ENCODE peak calls at places on chromosomes 12 and 14, in four cellular contexts. D is HepG2, V is GM12878, L is A549. O is an unnamed sample.

GRCh38 chr12:120751389-120751788 is 25.8 kb downstream of the ACADS start:
- DNase-seq in L (peak), V (no peak), D (no peak), O (no peak)

GRCh38 chr14:103741876-103742275 is 26.3 kb downstream of the ZFYVE21 start:
- DNase-seq in V (no peak), L (no peak), D (no peak), O (no peak)

GRCh38 chr14:103472939-103473338 is 49.7 kb downstream of the CKB start:
- DNase-seq in D (no peak), V (no peak), L (no peak), O (no peak)

GRCh38 chr12:7351177-7351576 is 47.3 kb downstream of the ACSM4 start:
- DNase-seq in L (no peak), V (no peak), D (no peak), O (no peak)

GRCh38 chr14:103361868-103362267 is 23.3 kb upstream of the MARK3 start:
- DNase-seq in V (no peak), D (peak), L (peak), O (no peak)

GRCh38 chr12:49334681-49335080 is 2.3 kb downstream of the C1QL4 start:
- DNase-seq in V (no peak), L (no peak), D (no peak), O (no peak)

GRCh38 chr12:68175566-68176033 is 16.1 kb upstream of the IFNG start:
- DNase-seq in L (no peak), D (no peak), V (peak), O (no peak)

GRCh38 chr12:91311081-91311480 is 128.5 kb upstream of the DCN start:
- DNase-seq in D (no peak), V (no peak), L (no peak), O (no peak)

GRCh38 chr12:130501821-130502220 is 164.1 kb downstream of the PIWIL1 start:
- DNase-seq in V (no peak), L (no peak), D (no peak), O (no peak)

GRCh38 chr14:91311284-91311662 is 66.8 kb upstream of the GPR68 start:
- DNase-seq in D (no peak), L (no peak), V (no peak), O (no peak)

GRCh38 chr12:6171409-6172015 is 28.7 kb upstream of the CD9 start:
- DNase-seq in V (no peak), L (no peak), D (no peak), O (no peak)

GRCh38 chr14:90193925-90194324 is 62.4 kb upstream of the PSMC1 start:
- DNase-seq in V (no peak), L (peak), D (peak), O (peak)

GRCh38 chr14:94761348-94761998 is 8.4 kb downstream of the GSC start:
- DNase-seq in D (no peak), V (no peak), L (no peak), O (no peak)

GRCh38 chr12:109447482-109447881 is 29.6 kb downstream of the KCTD10 start:
- DNase-seq in D (no peak), V (no peak), L (no peak), O (no peak)
- TF ChIP-seq PBX3 in D (no peak), V (no peak), L (no peak), O (no peak)

GRCh38 chr14:35406811-35407630 is 2.5 kb upstream of the NFKBIA start:
- DNase-seq in V (no peak), D (peak), L (peak), O (peak)

GRCh38 chr14:35406090-35406489 is 1.5 kb upstream of the NFKBIA start:
- DNase-seq in V (no peak), D (no peak), L (no peak), O (no peak)

GRCh38 chr14:35404246-35404495 is 378 bp downstream of the NFKBIA start:
- DNase-seq in V (no peak), D (no peak), L (no peak), O (no peak)

GRCh38 chr14:35404496-35405303 is at the start of gene NFKBIA:
- DNase-seq in L (peak), V (peak), D (peak), O (peak)

GRCh38 chr14:35405304-35405996 is 901 bp upstream of the NFKBIA start:
- DNase-seq in L (no peak), D (peak), V (no peak), O (no peak)
- TF ChIP-seq PBX3 in L (no peak), D (no peak), V (no peak), O (no peak)

GRCh38 chr14:97705976-97706375 is 908.8 kb downstream of the VRK1 start:
- DNase-seq in D (no peak), L (no peak), V (no peak), O (no peak)
- TF ChIP-seq PBX3 in D (no peak), L (no peak), V (no peak), O (no peak)

GRCh38 chr14:56579345-56580316 is at the start of gene TMEM260:
- DNase-seq in L (peak), D (peak), V (peak), O (peak)

GRCh38 chr14:56585461-56586084 is 6.0 kb downstream of the TMEM260 start:
- DNase-seq in D (no peak), L (peak), V (no peak), O (no peak)

GRCh38 chr14:56580317-56580711 is 716 bp downstream of the TMEM260 start:
- DNase-seq in L (no peak), D (no peak), V (no peak), O (no peak)

GRCh38 chr14:56581041-56581727 is 1.6 kb downstream of the TMEM260 start:
- DNase-seq in D (no peak), L (no peak), V (no peak), O (no peak)
- TF ChIP-seq PBX3 in D (no peak), L (no peak), V (no peak), O (no peak)

GRCh38 chr14:92863281-92863680 is 59.7 kb upstream of the CHGA start:
- DNase-seq in D (no peak), V (no peak), L (no peak), O (no peak)

GRCh38 chr14:92865674-92866073 is 57.3 kb upstream of the CHGA start:
- DNase-seq in V (no peak), L (no peak), D (no peak), O (no peak)

GRCh38 chr14:92861856-92862807 is 60.8 kb upstream of the CHGA start:
- DNase-seq in D (peak), V (no peak), L (no peak), O (no peak)

GRCh38 chr14:92867246-92867925 is 55.6 kb upstream of the CHGA start:
- DNase-seq in L (no peak), D (no peak), V (no peak), O (no peak)

DNA sequence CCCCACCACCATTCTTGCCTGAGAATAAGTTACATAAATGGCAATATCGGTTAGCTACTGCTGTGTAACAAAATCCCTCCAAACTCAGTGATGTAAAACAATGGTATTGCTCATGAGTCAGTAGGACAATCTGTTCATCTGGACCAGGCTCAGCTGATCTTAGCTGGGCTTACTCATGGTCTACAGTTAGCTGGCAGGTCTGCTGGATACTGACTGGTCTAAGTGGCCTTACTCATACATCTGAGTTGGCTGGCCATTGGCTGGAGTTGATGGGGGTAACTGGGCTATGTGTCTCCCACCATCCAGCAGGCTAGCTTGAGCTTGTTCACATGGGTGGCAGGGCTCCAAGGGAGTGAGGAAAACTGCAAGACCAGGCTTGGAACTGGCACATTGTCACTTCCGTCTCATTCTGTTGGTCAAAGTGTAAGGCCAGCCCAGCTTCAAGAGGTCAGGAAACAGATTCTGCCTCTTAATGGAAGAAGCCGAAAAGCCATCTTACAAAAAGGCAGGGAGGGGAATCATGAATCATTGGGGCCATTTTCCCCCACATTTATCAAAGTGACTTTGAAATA is 56.7 kb upstream of the CHGA start:
- DNase-seq in V (no peak), L (no peak), D (no peak), O (no peak)
- TF ChIP-seq PBX3 in V (no peak), L (no peak), D (no peak), O (no peak)

DNA sequence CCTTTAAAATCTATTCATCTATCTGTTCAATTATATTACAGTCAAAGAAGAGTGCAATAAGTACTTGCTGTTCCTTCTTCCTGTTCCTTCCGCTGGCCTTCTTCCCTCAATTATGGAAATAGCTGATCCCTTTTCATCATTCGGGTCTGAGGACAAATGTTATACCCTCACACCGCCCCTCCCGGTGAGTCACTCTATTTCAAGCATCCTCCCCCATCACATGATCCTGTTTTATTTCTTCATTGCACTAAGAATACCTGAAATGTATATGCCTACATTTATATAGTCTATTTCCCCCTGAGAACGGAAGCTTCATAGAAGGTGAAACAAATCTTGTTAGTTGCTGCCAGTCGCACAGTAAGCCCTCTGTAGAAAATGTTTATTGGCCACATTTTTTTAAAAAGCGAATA is 2.5 kb downstream of the SLC38A1 start:
- DNase-seq in D (no peak), L (peak), V (no peak), O (peak)
- TF ChIP-seq PBX3 in D (no peak), L (no peak), V (no peak), O (no peak)

GRCh38 chr12:83141460-83141994 is 454.8 kb downstream of the TMTC2 start:
- DNase-seq in D (no peak), L (no peak), V (no peak), O (no peak)

GRCh38 chr12:83140135-83140534 is 453.4 kb downstream of the TMTC2 start:
- DNase-seq in V (no peak), D (no peak), L (no peak), O (no peak)

DNA sequence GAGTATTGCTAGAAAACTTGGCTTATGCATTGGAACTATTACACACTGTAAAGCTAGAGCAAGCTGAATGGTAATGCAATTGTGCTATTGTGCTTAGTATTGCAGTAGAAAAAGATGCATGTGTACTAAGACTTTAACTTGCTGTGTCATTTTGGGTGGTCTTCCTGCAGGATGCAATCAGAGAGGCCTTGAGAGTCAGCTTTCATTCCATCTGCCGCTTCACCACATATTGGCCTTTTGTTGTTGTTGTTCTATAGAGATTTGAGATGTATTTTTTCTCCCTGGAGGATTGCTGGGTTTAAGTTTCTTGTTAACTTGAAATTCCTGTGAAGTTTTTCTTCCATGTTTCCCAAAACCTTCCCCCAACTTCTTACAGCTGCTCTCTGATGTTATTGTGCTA is 449.7 kb downstream of the TMTC2 start:
- DNase-seq in D (no peak), L (no peak), V (no peak), O (no peak)
- TF ChIP-seq PBX3 in D (no peak), L (no peak), V (no peak), O (no peak)

GRCh38 chr12:108609535-108610335 is 11.9 kb upstream of the TMEM119 start:
- DNase-seq in D (no peak), L (no peak), V (no peak), O (peak)
- TF ChIP-seq PBX3 in D (no peak), L (no peak), V (no peak), O (no peak)

O was measured in SK-N-SH.